ENCODE peak calls at places on chromosomes 4 and X, in five cellular contexts. T is cardiac muscle cell, V is Calu3, Q is lower lobe of right lung, J is ascending aorta. Y is an unnamed sample.

GRCh38 chrX:104564921-104565703 is 887 bp upstream of the IL1RAPL2 start:
- DNase-seq in T (no peak), V (no peak), Q (no peak), J (no peak), Y (no peak)

GRCh38 chr4:10108818-10109783 is 7.5 kb downstream of the WDR1 start:
- DNase-seq in T (no peak), V (no peak), Q (no peak), J (no peak), Y (no peak)

GRCh38 chr4:182470215-182470614 is 227.0 kb downstream of the TENM3 start:
- DNase-seq in T (no peak), V (no peak), Q (no peak), J (no peak), Y (no peak)

GRCh38 chr4:1405636-1406415 is 416 bp downstream of the NKX1-1 start:
- DNase-seq in T (no peak), V (no peak), Q (peak), J (peak), Y (no peak)

GRCh38 chrX:123860506-123860840 is 620 bp downstream of the XIAP start:
- DNase-seq in T (no peak), V (no peak), Q (no peak), J (no peak), Y (no peak)

GRCh38 chr4:183888564-183888963 is 16.5 kb upstream of the STOX2 start:
- DNase-seq in T (no peak), V (no peak), Q (no peak), J (no peak), Y (no peak)

GRCh38 chrX:74579597-74580209 is 34.7 kb downstream of the RLIM start:
- DNase-seq in T (no peak), V (no peak), Q (no peak), J (no peak), Y (no peak)

GRCh38 chr4:123304151-123305021 is 92.2 kb upstream of the SPRY1 start:
- DNase-seq in T (peak), V (no peak), Q (no peak), J (no peak), Y (no peak)

GRCh38 chr4:145886871-145887240 is 51.8 kb downstream of the ZNF827 start:
- DNase-seq in T (peak), V (no peak), Q (no peak), J (no peak), Y (no peak)

GRCh38 chr4:71377561-71377960 is 38.7 kb downstream of the SLC4A4 start:
- DNase-seq in T (no peak), V (no peak), Q (no peak), J (no peak), Y (no peak)

GRCh38 chr4:47642985-47643745 is 158.1 kb downstream of the ATP10D start:
- DNase-seq in T (no peak), V (no peak), Q (no peak), J (no peak), Y (no peak)

GRCh38 chr4:6071959-6072720 is 53.9 kb upstream of the C4orf50 start:
- DNase-seq in T (no peak), V (no peak), Q (peak), J (no peak), Y (no peak)

GRCh38 chr4:132114885-132115284 is 1034.2 kb upstream of the PCDH10 start:
- DNase-seq in T (no peak), V (no peak), Q (no peak), J (no peak), Y (no peak)

GRCh38 chr4:14434483-14434882 is 567.8 kb upstream of the CPEB2 start:
- DNase-seq in T (peak), V (no peak), Q (no peak), J (no peak), Y (no peak)

GRCh38 chr4:129603241-129603931 is 507.4 kb downstream of the C4orf33 start:
- DNase-seq in T (no peak), V (no peak), Q (no peak), J (no peak), Y (no peak)

GRCh38 chr4:105990933-105991332 is 95.7 kb downstream of the NPNT start:
- DNase-seq in T (no peak), V (peak), Q (peak), J (peak), Y (no peak)

GRCh38 chr4:133866328-133866699 is 335.3 kb downstream of the PABPC4L start:
- DNase-seq in T (no peak), V (no peak), Q (no peak), J (no peak), Y (no peak)

GRCh38 chr4:69708211-69708610 is 52.2 kb downstream of the SULT1B1 start:
- DNase-seq in T (no peak), V (no peak), Q (no peak), J (no peak), Y (no peak)

GRCh38 chr4:130808492-130808891 is 1712.5 kb downstream of the C4orf33 start:
- DNase-seq in T (peak), V (no peak), Q (no peak), J (no peak), Y (no peak)

GRCh38 chr4:38313999-38314561 is 349.9 kb upstream of the KLF3 start:
- DNase-seq in T (no peak), V (peak), Q (no peak), J (no peak), Y (no peak)

GRCh38 chrX:155094468-155095061 is 23.3 kb downstream of the BRCC3 start:
- DNase-seq in T (peak), V (peak), Q (no peak), J (no peak), Y (no peak)

GRCh38 chr4:137664055-137664405 is 131.7 kb upstream of the PCDH18 start:
- DNase-seq in T (no peak), V (no peak), Q (no peak), J (no peak), Y (no peak)

GRCh38 chrX:70979136-70979762 is 48.4 kb upstream of the SLC7A3 start:
- DNase-seq in T (peak), V (peak), Q (no peak), J (no peak), Y (no peak)

GRCh38 chr4:82864336-82865001 is 26.5 kb downstream of the SEC31A start:
- DNase-seq in T (no peak), V (no peak), Q (no peak), J (no peak), Y (no peak)

GRCh38 chr4:108834787-108835384 is 72.0 kb upstream of the ETNPPL start:
- DNase-seq in T (peak), V (no peak), Q (no peak), J (no peak), Y (no peak)

GRCh38 chrX:35919536-35920309 is at the start of gene CFAP47:
- DNase-seq in T (peak), V (peak), Q (peak), J (no peak), Y (no peak)

GRCh38 chr4:10781805-10782204 is 97.2 kb upstream of the CLNK start:
- DNase-seq in T (no peak), V (no peak), Q (no peak), J (no peak), Y (no peak)

DNA sequence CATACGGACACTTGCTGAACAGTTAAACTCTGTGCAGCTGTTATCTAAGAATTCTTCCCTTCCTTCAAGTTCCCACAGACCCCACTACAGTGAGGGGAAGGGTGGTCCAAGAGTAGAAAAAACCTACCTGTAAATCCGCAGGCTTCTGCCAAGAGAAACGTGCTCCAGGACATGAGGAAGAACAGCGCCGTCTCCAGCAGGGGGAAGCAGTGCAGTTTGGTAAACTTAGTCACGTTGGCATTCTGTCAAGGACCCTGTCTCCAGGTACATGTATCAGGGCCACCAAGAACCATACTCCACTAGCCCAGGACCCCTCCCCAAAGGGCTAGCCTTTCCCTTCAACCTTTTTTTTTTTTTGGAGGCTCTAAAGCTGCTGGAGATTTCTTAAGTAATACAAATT is 79.9 kb downstream of the CHST7 start:
- DNase-seq in T (peak), V (peak), Q (peak), J (no peak), Y (no peak)
- TF ChIP-seq CTCF in T (peak), V (no peak), Q (peak), J (no peak), Y (peak)

DNA sequence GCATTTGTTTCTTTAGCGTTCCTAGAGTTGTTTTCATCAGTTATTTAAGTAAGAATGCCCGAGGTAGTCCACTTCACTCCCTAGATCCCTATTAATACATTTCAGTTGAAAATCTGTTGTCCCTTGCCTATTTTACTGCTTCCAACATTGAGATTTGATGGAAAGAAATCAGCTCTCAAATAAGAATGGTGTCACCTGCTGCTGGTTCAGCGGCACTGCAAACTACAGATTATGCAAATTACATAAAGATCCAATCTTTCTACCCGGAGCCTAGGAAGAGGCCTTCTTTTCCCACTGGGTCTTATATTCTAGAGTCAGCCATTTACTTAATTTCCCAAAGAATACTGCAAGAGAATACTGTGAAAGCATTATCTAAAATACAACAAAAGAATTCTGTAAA is 597.6 kb upstream of the MAGEB2 start:
- DNase-seq in T (no peak), V (no peak), Q (no peak), J (no peak), Y (no peak)
- TF ChIP-seq CTCF in T (peak), V (no peak), Q (no peak), J (no peak), Y (no peak)

DNA sequence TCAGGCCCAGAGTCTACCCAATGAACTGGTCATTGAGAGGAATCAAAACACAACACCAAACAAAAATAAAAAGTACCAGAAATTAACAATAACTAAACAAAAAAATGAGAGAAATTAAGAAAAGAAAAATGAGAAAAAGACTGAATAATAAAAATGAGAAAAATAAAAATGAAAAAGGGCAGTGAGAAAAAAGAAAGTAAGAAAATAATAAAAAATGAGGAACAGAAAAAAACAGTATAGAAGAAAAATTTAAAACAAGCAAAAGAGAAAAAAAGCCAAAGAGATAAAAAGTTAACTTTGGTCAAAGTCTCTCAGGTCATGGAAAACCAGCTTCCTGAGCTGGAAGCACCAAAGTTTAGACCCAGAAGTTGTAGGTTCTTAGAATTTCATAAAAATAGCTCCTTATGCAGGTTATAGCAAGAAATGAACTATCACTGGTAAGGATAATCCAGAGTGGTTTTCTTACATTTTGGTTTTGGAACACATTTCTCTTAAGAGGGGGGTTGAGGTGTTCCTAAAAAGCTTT is 51.0 kb upstream of the WDR17 start:
- DNase-seq in T (no peak), V (no peak), Q (no peak), J (no peak), Y (no peak)
- TF ChIP-seq CTCF in T (no peak), V (no peak), Q (no peak), J (no peak), Y (no peak)

GRCh38 chrX:8738588-8739189 is 6.8 kb upstream of the ANOS1 start:
- DNase-seq in T (peak), V (peak), Q (no peak), J (no peak), Y (no peak)
- TF ChIP-seq CTCF in T (peak), V (peak), Q (peak), J (peak), Y (peak)

GRCh38 chrX:46034868-46035267 is 510.4 kb downstream of the ZNF674 start:
- DNase-seq in T (no peak), V (no peak), Q (no peak), J (no peak), Y (no peak)

GRCh38 chrX:46029777-46030176 is 515.4 kb downstream of the ZNF674 start:
- DNase-seq in T (no peak), V (no peak), Q (no peak), J (no peak), Y (no peak)
- TF ChIP-seq CTCF in T (no peak), V (no peak), Q (no peak), J (no peak), Y (no peak)

GRCh38 chrX:106791495-106791894 is 11.0 kb upstream of the TBC1D8B start:
- DNase-seq in T (peak), V (no peak), Q (no peak), J (no peak), Y (no peak)
- TF ChIP-seq CTCF in T (peak), V (no peak), Q (peak), J (peak), Y (peak)

GRCh38 chrX:37302569-37302968 is 46.6 kb upstream of the PRRG1 start:
- DNase-seq in T (peak), V (peak), Q (no peak), J (no peak), Y (no peak)
- TF ChIP-seq CTCF in T (peak), V (no peak), Q (peak), J (peak), Y (peak)

DNA sequence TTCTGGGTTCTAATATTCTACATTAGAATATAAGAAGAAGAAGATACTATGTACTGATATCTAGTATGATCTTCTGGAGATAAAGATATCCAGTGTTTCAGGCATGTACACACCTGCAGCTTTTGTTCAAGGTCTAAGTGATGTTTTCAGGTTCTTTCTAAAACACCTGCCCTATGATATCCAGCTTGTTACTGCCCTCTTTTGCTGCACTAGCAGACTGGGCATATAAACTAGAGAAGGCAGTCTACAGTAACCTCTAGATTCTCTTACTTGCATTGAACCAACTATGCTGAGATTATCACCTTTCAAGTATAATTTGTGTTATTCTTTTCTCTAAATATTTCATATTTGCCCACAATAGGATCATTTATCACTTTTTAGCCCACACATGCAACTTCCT is 1.9 kb upstream of the FRYL start:
- DNase-seq in T (no peak), V (no peak), Q (no peak), J (no peak), Y (no peak)
- TF ChIP-seq CTCF in T (no peak), V (no peak), Q (no peak), J (no peak), Y (no peak)

DNA sequence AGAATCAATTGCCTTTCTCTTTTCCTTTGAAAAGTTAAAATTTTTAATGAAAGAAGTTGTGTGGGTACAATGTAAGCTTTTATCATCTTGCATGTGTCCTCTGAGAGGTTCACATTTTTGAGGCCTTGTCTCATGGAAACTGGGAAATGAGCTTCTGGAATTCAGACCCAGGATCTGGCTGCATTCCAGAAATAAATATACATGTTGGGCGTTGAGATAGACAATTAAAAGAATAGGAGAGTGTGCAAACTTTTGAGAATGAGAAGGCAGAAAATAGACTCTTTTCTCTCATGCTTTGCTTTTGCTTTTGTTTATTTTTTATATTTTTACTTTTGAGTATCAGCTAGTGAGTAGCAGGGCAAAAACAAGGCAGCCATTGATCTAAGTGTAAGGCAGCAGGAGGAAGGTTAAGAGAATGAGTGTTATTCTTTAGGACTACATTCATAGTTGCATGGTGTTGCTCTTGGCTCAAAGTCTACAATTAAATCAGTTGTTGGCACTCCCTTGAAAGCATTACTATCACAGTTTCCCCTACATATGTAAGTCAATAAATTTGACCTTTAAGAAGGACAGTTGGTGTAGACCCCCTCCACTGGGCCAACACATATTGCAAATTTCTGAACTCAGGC is 12.4 kb downstream of the SHROOM3 start:
- DNase-seq in T (no peak), V (no peak), Q (no peak), J (no peak), Y (no peak)
- TF ChIP-seq CTCF in T (no peak), V (no peak), Q (no peak), J (no peak), Y (no peak)

Y was measured in D721Med.